ENCODE peak calls at places on chromosomes 3 and 15, in five cellular contexts. U is activated T-cell treated with anti-CD3 and anti-CD28 coated beads for 24 hours, M is NCI-H2081, H is endothelial cell, K is left cardiac atrium. R is an unnamed sample.

GRCh38 chr15:25690673-25691543 is 172.2 kb downstream of the ATP10A start:
- DNase-seq in H (no peak), U (no peak), K (no peak), M (no peak), R (no peak)

GRCh38 chr3:135084404-135084803 is 289.3 kb downstream of the EPHB1 start:
- DNase-seq in K (no peak), M (no peak), H (no peak), U (no peak), R (no peak)

GRCh38 chr3:98797905-98798304 is 34.8 kb downstream of the ST3GAL6 start:
- DNase-seq in M (no peak), H (no peak), K (no peak), U (no peak), R (no peak)

GRCh38 chr3:38255627-38256026 is 10.0 kb upstream of the SLC22A13 start:
- DNase-seq in K (no peak), U (no peak), M (no peak), H (no peak), R (no peak)

GRCh38 chr3:122101646-122102045 is 46.5 kb downstream of the CD86 start:
- DNase-seq in M (peak), K (no peak), U (no peak), H (peak), R (peak)

GRCh38 chr3:194728986-194729385 is 43.3 kb downstream of the FAM43A start:
- DNase-seq in U (no peak), M (no peak), K (no peak), H (no peak), R (no peak)

GRCh38 chr15:39205506-39206371 is 375.1 kb upstream of the THBS1 start:
- DNase-seq in M (no peak), H (no peak), K (no peak), U (no peak), R (no peak)

GRCh38 chr15:43941555-43941954 is 114.8 kb downstream of the WDR76 start:
- DNase-seq in H (no peak), M (no peak), K (no peak), U (no peak), R (no peak)

GRCh38 chr3:2958553-2958952 is 151.6 kb downstream of the IL5RA start:
- DNase-seq in M (no peak), H (no peak), U (no peak), K (no peak), R (no peak)

GRCh38 chr3:48039487-48040190 is 23.4 kb upstream of the MAP4 start:
- DNase-seq in K (no peak), M (no peak), H (no peak), U (no peak), R (peak)

GRCh38 chr3:42600111-42600957 is at the start of gene NKTR:
- DNase-seq in H (peak), K (peak), M (peak), U (peak), R (peak)

GRCh38 chr15:37016287-37016686 is 84.1 kb downstream of the MEIS2 start:
- DNase-seq in M (no peak), K (peak), U (no peak), H (no peak), R (no peak)

GRCh38 chr15:78061963-78062427 is 15.5 kb downstream of the TBC1D2B start:
- DNase-seq in H (no peak), U (no peak), K (no peak), M (no peak), R (no peak)

GRCh38 chr15:94453227-94453626 is 221.9 kb downstream of the MCTP2 start:
- DNase-seq in H (no peak), K (no peak), U (no peak), M (no peak), R (no peak)

GRCh38 chr3:121869731-121870130 is 24.5 kb upstream of the SLC15A2 start:
- DNase-seq in M (no peak), H (no peak), K (no peak), U (no peak), R (no peak)

GRCh38 chr15:77915261-77915960 is 162.1 kb downstream of the TBC1D2B start:
- DNase-seq in H (no peak), U (no peak), M (no peak), K (peak), R (no peak)

GRCh38 chr3:31525532-31525931 is 7.2 kb upstream of the STT3B start:
- DNase-seq in K (no peak), M (no peak), U (no peak), H (no peak), R (no peak)

GRCh38 chr15:62360286-62360685 is 195.2 kb upstream of the C2CD4B start:
- DNase-seq in K (no peak), M (no peak), H (no peak), U (no peak), R (no peak)

GRCh38 chr3:151584603-151585002 is 123.7 kb upstream of the IGSF10 start:
- DNase-seq in M (no peak), H (no peak), K (no peak), U (no peak), R (no peak)

GRCh38 chr3:160180581-160181216 is 44.5 kb upstream of the C3orf80 start:
- DNase-seq in U (no peak), K (no peak), H (peak), M (peak), R (no peak)

R was measured in iPS-NIHi11.